ENCODE peak calls at places on chromosome 19, in eight cellular contexts. One of them, this sample, is unnamed.

GRCh38 chr19:23817519-23817918 is 58.8 kb upstream of the ZNF681 start:
- DNase-seq in heart left ventricle: no peak
- DNase-seq in BE2C: peak; percentile 49
- DNase-seq in thoracic aorta: no peak
- DNase-seq in ascending aorta: no peak
- DNase-seq in body of pancreas: peak; percentile 12
- DNase-seq in SK-N-SH: peak; percentile 24
- DNase-seq in AG09309: no peak
- DNase-seq in this sample: no peak

GRCh38 chr19:23822735-23823134 is 64.0 kb upstream of the ZNF681 start:
- DNase-seq in heart left ventricle: no peak
- DNase-seq in BE2C: no peak
- DNase-seq in thoracic aorta: no peak
- DNase-seq in ascending aorta: no peak
- DNase-seq in body of pancreas: no peak
- DNase-seq in SK-N-SH: no peak
- DNase-seq in AG09309: no peak
- DNase-seq in this sample: no peak

GRCh38 chr19:54541712-54542111 is 31.9 kb upstream of the LILRA2 start:
- DNase-seq in heart left ventricle: no peak
- DNase-seq in BE2C: no peak
- DNase-seq in thoracic aorta: no peak
- DNase-seq in ascending aorta: no peak
- DNase-seq in body of pancreas: no peak
- DNase-seq in SK-N-SH: no peak
- DNase-seq in AG09309: no peak
- DNase-seq in this sample: no peak

GRCh38 chr19:8528500-8528899 is 14.5 kb upstream of the ZNF414 start:
- DNase-seq in heart left ventricle: no peak
- DNase-seq in BE2C: no peak
- DNase-seq in thoracic aorta: no peak
- DNase-seq in ascending aorta: no peak
- DNase-seq in body of pancreas: no peak
- DNase-seq in SK-N-SH: no peak
- DNase-seq in AG09309: no peak
- DNase-seq in this sample: no peak

GRCh38 chr19:46866407-46867132 is 5.8 kb downstream of the ARHGAP35 start:
- DNase-seq in heart left ventricle: no peak
- DNase-seq in BE2C: no peak
- DNase-seq in thoracic aorta: no peak
- DNase-seq in ascending aorta: no peak
- DNase-seq in body of pancreas: no peak
- DNase-seq in SK-N-SH: no peak
- DNase-seq in AG09309: no peak
- DNase-seq in this sample: no peak

GRCh38 chr19:21835810-21836444 is at the start of gene ZNF43:
- DNase-seq in heart left ventricle: peak; percentile 99
- DNase-seq in BE2C: peak; percentile 97
- DNase-seq in thoracic aorta: peak; percentile 96
- DNase-seq in ascending aorta: peak; percentile 98
- DNase-seq in body of pancreas: peak; percentile 96
- DNase-seq in SK-N-SH: peak; percentile 79
- DNase-seq in AG09309: peak; percentile 80
- DNase-seq in this sample: peak; percentile 98

GRCh38 chr19:46616631-46617322 is 8.1 kb downstream of the PTGIR start:
- DNase-seq in heart left ventricle: peak; percentile 64
- DNase-seq in BE2C: peak; percentile 88
- DNase-seq in thoracic aorta: no peak
- DNase-seq in ascending aorta: no peak
- DNase-seq in body of pancreas: peak; percentile 94
- DNase-seq in SK-N-SH: peak; percentile 90
- DNase-seq in AG09309: no peak
- DNase-seq in this sample: no peak

GRCh38 chr19:46753420-46754155 is 7.3 kb upstream of the STRN4 start:
- DNase-seq in heart left ventricle: no peak
- DNase-seq in BE2C: peak; percentile 79
- DNase-seq in thoracic aorta: no peak
- DNase-seq in ascending aorta: no peak
- DNase-seq in body of pancreas: peak; percentile 80
- DNase-seq in SK-N-SH: peak; percentile 77
- DNase-seq in AG09309: no peak
- DNase-seq in this sample: no peak

GRCh38 chr19:17686592-17687042 is 1.5 kb downstream of the UNC13A start:
- DNase-seq in heart left ventricle: peak; percentile 60
- DNase-seq in BE2C: peak; percentile 84
- DNase-seq in thoracic aorta: no peak
- DNase-seq in ascending aorta: no peak
- DNase-seq in body of pancreas: peak; percentile 22
- DNase-seq in SK-N-SH: peak; percentile 94
- DNase-seq in AG09309: no peak
- DNase-seq in this sample: no peak

GRCh38 chr19:54523403-54523802 is 20.8 kb downstream of the LAIR2 start:
- DNase-seq in heart left ventricle: no peak
- DNase-seq in BE2C: no peak
- DNase-seq in thoracic aorta: no peak
- DNase-seq in ascending aorta: no peak
- DNase-seq in body of pancreas: no peak
- DNase-seq in SK-N-SH: no peak
- DNase-seq in AG09309: peak; percentile 7
- DNase-seq in this sample: no peak

GRCh38 chr19:41421973-41422372 is 5.2 kb downstream of the B3GNT8 start:
- DNase-seq in heart left ventricle: no peak
- DNase-seq in BE2C: no peak
- DNase-seq in thoracic aorta: no peak
- DNase-seq in ascending aorta: no peak
- DNase-seq in body of pancreas: no peak
- DNase-seq in SK-N-SH: no peak
- DNase-seq in AG09309: no peak
- DNase-seq in this sample: no peak

GRCh38 chr19:41421314-41421713 is 5.9 kb downstream of the B3GNT8 start:
- DNase-seq in heart left ventricle: no peak
- DNase-seq in BE2C: no peak
- DNase-seq in thoracic aorta: no peak
- DNase-seq in ascending aorta: no peak
- DNase-seq in body of pancreas: no peak
- DNase-seq in SK-N-SH: no peak
- DNase-seq in AG09309: no peak
- DNase-seq in this sample: no peak

GRCh38 chr19:41424335-41425173 is 2.6 kb downstream of the B3GNT8 start:
- DNase-seq in heart left ventricle: no peak
- DNase-seq in BE2C: no peak
- DNase-seq in thoracic aorta: no peak
- DNase-seq in ascending aorta: no peak
- DNase-seq in body of pancreas: no peak
- DNase-seq in SK-N-SH: no peak
- DNase-seq in AG09309: no peak
- DNase-seq in this sample: no peak

GRCh38 chr19:41422456-41422855 is 4.7 kb downstream of the B3GNT8 start:
- DNase-seq in heart left ventricle: no peak
- DNase-seq in BE2C: no peak
- DNase-seq in thoracic aorta: no peak
- DNase-seq in ascending aorta: no peak
- DNase-seq in body of pancreas: no peak
- DNase-seq in SK-N-SH: no peak
- DNase-seq in AG09309: no peak
- DNase-seq in this sample: no peak

DNA sequence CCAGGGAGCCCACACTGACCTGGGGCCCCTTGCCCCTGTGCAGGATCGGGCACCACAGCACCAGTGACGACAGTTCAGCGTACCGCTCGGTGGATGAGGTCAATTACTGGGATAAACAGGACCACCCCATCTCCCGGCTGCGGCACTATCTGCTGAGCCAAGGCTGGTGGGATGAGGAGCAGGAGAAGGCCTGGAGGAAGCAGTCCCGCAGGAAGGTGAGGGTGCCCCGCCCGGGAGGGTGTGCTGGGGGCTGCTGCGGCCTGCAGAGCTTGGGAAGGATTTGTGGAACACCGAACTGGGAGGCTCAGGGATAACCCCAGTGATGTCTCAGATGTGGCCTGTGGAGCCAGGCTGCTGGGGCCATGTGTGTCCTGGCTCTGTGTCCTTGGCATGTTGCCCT is 4.2 kb downstream of the B3GNT8 start:
- DNase-seq in heart left ventricle: no peak
- DNase-seq in BE2C: no peak
- DNase-seq in thoracic aorta: no peak
- DNase-seq in ascending aorta: no peak
- DNase-seq in body of pancreas: no peak
- DNase-seq in SK-N-SH: no peak
- DNase-seq in AG09309: no peak
- DNase-seq in this sample: no peak
- TF ChIP-seq CTCF in heart left ventricle: no peak
- TF ChIP-seq CTCF in BE2C: no peak
- TF ChIP-seq CTCF in thoracic aorta: no peak
- TF ChIP-seq CTCF in ascending aorta: no peak
- TF ChIP-seq CTCF in body of pancreas: no peak
- TF ChIP-seq CTCF in SK-N-SH: no peak
- TF ChIP-seq CTCF in AG09309: no peak
- TF ChIP-seq CTCF in this sample: no peak

DNA sequence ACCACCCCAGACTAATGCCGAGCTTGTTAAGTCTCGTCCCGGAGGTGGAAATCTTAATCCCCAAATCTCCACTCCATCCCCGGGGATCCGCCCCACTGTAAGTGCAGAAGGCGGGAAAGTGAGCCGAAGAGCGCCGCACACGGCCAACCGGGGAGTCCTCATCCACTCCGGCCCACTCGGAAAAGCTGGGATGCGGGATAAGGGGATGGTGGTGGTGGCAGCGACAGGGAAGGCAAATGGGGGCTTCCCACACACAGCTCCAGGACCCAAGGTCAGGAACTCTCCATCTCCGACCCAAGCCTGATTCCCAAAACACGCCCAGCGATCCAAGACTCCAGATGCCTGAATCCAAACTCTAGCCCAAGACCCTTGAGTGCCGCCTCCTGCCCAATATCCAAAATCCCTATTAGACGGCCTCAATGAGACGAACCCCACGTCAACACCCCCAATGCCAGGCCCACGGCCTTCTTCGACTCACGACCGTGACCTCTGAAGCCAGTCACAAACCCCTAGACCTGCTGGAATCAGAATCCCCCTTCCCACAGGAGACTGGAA is 481 bp downstream of the FBL start:
- DNase-seq in heart left ventricle: no peak
- DNase-seq in BE2C: peak; percentile 40
- DNase-seq in thoracic aorta: no peak
- DNase-seq in ascending aorta: no peak
- DNase-seq in body of pancreas: no peak
- DNase-seq in SK-N-SH: peak; percentile 73
- DNase-seq in AG09309: no peak
- DNase-seq in this sample: no peak
- TF ChIP-seq CTCF in heart left ventricle: no peak
- TF ChIP-seq CTCF in BE2C: no peak
- TF ChIP-seq CTCF in thoracic aorta: no peak
- TF ChIP-seq CTCF in ascending aorta: no peak
- TF ChIP-seq CTCF in body of pancreas: no peak
- TF ChIP-seq CTCF in SK-N-SH: peak; percentile 21
- TF ChIP-seq CTCF in AG09309: no peak
- TF ChIP-seq CTCF in this sample: no peak

GRCh38 chr19:40136818-40137217 is 46.1 kb upstream of the ZNF780A start:
- DNase-seq in heart left ventricle: no peak
- DNase-seq in BE2C: no peak
- DNase-seq in thoracic aorta: no peak
- DNase-seq in ascending aorta: no peak
- DNase-seq in body of pancreas: no peak
- DNase-seq in SK-N-SH: no peak
- DNase-seq in AG09309: no peak
- DNase-seq in this sample: no peak
- TF ChIP-seq CTCF in heart left ventricle: no peak
- TF ChIP-seq CTCF in BE2C: peak; percentile 26
- TF ChIP-seq CTCF in thoracic aorta: no peak
- TF ChIP-seq CTCF in ascending aorta: no peak
- TF ChIP-seq CTCF in body of pancreas: no peak
- TF ChIP-seq CTCF in SK-N-SH: no peak
- TF ChIP-seq CTCF in AG09309: no peak
- TF ChIP-seq CTCF in this sample: no peak

GRCh38 chr19:33950141-33950805 is 153.6 kb downstream of the KCTD15 start:
- DNase-seq in heart left ventricle: no peak
- DNase-seq in BE2C: no peak
- DNase-seq in thoracic aorta: no peak
- DNase-seq in ascending aorta: peak; percentile 19
- DNase-seq in body of pancreas: no peak
- DNase-seq in SK-N-SH: peak; percentile 48
- DNase-seq in AG09309: no peak
- DNase-seq in this sample: peak; percentile 54

GRCh38 chr19:33953023-33953422 is 156.4 kb downstream of the KCTD15 start:
- DNase-seq in heart left ventricle: no peak
- DNase-seq in BE2C: no peak
- DNase-seq in thoracic aorta: no peak
- DNase-seq in ascending aorta: peak; percentile 16
- DNase-seq in body of pancreas: no peak
- DNase-seq in SK-N-SH: no peak
- DNase-seq in AG09309: no peak
- DNase-seq in this sample: peak; percentile 74

GRCh38 chr19:33956941-33957340 is 160.3 kb downstream of the KCTD15 start:
- DNase-seq in heart left ventricle: no peak
- DNase-seq in BE2C: no peak
- DNase-seq in thoracic aorta: no peak
- DNase-seq in ascending aorta: peak; percentile 42
- DNase-seq in body of pancreas: no peak
- DNase-seq in SK-N-SH: no peak
- DNase-seq in AG09309: no peak
- DNase-seq in this sample: no peak

GRCh38 chr19:33954686-33955085 is 158.0 kb downstream of the KCTD15 start:
- DNase-seq in heart left ventricle: no peak
- DNase-seq in BE2C: no peak
- DNase-seq in thoracic aorta: no peak
- DNase-seq in ascending aorta: peak; percentile 24
- DNase-seq in body of pancreas: peak; percentile 40
- DNase-seq in SK-N-SH: no peak
- DNase-seq in AG09309: no peak
- DNase-seq in this sample: no peak

GRCh38 chr19:33953592-33953991 is 156.9 kb downstream of the KCTD15 start:
- DNase-seq in heart left ventricle: no peak
- DNase-seq in BE2C: no peak
- DNase-seq in thoracic aorta: no peak
- DNase-seq in ascending aorta: no peak
- DNase-seq in body of pancreas: no peak
- DNase-seq in SK-N-SH: no peak
- DNase-seq in AG09309: no peak
- DNase-seq in this sample: no peak
- TF ChIP-seq CTCF in heart left ventricle: no peak
- TF ChIP-seq CTCF in BE2C: no peak
- TF ChIP-seq CTCF in thoracic aorta: no peak
- TF ChIP-seq CTCF in ascending aorta: no peak
- TF ChIP-seq CTCF in body of pancreas: peak; percentile 21
- TF ChIP-seq CTCF in SK-N-SH: no peak
- TF ChIP-seq CTCF in AG09309: no peak
- TF ChIP-seq CTCF in this sample: no peak

DNA sequence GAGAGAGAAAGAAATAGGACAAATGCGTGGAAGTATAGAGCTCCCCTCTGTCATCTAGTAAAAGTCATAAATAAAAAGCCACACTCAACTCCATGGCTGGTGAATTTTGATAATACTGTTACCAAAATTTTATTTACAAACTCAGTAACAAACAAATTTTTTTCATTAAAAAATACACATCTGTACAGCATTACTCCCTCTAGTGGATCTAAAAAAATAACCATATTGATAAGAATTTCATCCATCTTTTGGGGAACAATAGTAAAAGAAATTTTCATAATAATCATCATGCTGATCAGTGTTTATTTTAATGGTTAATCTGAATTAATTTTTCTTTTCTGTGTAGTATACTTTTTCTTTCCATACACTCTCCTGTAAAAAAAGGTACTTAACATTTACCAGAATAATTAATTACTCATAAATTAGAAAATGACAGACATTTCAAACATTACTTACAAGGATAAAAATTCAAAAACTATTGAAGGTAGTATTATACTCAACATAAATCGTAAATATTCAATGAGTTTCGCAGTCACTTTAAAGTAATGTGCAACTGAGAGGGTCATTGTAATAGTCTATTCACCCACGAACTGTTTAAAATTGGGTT is 173.5 kb upstream of the LSM14A start:
- DNase-seq in heart left ventricle: no peak
- DNase-seq in BE2C: no peak
- DNase-seq in thoracic aorta: no peak
- DNase-seq in ascending aorta: no peak
- DNase-seq in body of pancreas: no peak
- DNase-seq in SK-N-SH: peak; percentile 33
- DNase-seq in AG09309: no peak
- DNase-seq in this sample: no peak
- TF ChIP-seq CTCF in heart left ventricle: peak; percentile 43
- TF ChIP-seq CTCF in BE2C: peak; percentile 27
- TF ChIP-seq CTCF in thoracic aorta: no peak
- TF ChIP-seq CTCF in ascending aorta: no peak
- TF ChIP-seq CTCF in body of pancreas: peak; percentile 45
- TF ChIP-seq CTCF in SK-N-SH: peak; percentile 63
- TF ChIP-seq CTCF in AG09309: peak; percentile 12
- TF ChIP-seq CTCF in this sample: no peak